ENCODE peak calls at places on chromosomes 16 and 17, in ten cellular contexts. D is stomach, X is GM23248, T is spleen, O is transverse colon, C is adipocyte, V is mucosa of descending colon, Z is gastrocnemius medialis, K is ascending aorta, M is heart left ventricle. G is an unnamed sample.

GRCh38 chr16:56776562-56776961 is 46.6 kb downstream of the NUP93 start:
- DNase-seq in Z (peak; percentile 15), O (peak; percentile 18), D (peak; percentile 66), T (no peak), V (no peak), M (peak; percentile 13), C (peak; percentile 52), K (no peak), X (peak; percentile 63), G (no peak)

GRCh38 chr17:49358638-49359247 is 3.3 kb downstream of the ZNF652 start:
- DNase-seq in T (no peak), M (no peak), V (no peak), K (no peak), X (peak; percentile 30), D (no peak), C (no peak), O (no peak), Z (no peak), G (no peak)

GRCh38 chr17:2416010-2416734 is 15.3 kb upstream of the MNT start:
- DNase-seq in C (peak; percentile 97), O (peak; percentile 94), T (peak; percentile 94), V (peak; percentile 94), X (peak; percentile 93), M (peak; percentile 85), K (peak; percentile 68), Z (peak; percentile 87), D (peak; percentile 95), G (peak; percentile 94)

GRCh38 chr17:2595200-2595599 is 1.7 kb downstream of the PAFAH1B1 start:
- DNase-seq in Z (no peak), M (no peak), V (no peak), T (no peak), O (no peak), K (no peak), D (no peak), X (peak; percentile 46), C (peak; percentile 34), G (no peak)

GRCh38 chr17:146983-147761 is 9.8 kb downstream of the SCGB1C2 start:
- DNase-seq in K (no peak), C (no peak), O (no peak), V (peak; percentile 16), M (peak; percentile 4), T (peak; percentile 62), X (no peak), D (peak; percentile 22), Z (no peak), G (peak; percentile 11)

GRCh38 chr17:40646791-40647548 is 648 bp downstream of the SMARCE1 start:
- DNase-seq in K (no peak), X (peak; percentile 71), C (peak; percentile 61), M (no peak), V (no peak), T (no peak), O (no peak), D (no peak), Z (peak; percentile 16), G (no peak)

GRCh38 chr17:28843810-28844137 is 1.2 kb upstream of the FAM222B start:
- DNase-seq in O (no peak), Z (no peak), K (no peak), C (no peak), V (no peak), M (no peak), T (no peak), X (no peak), D (no peak), G (no peak)

GRCh38 chr17:40074871-40075215 is 12.1 kb downstream of the THRA start:
- DNase-seq in C (no peak), O (no peak), V (no peak), M (no peak), D (no peak), Z (no peak), X (peak; percentile 43), K (no peak), T (no peak), G (no peak)

GRCh38 chr17:19317359-19318095 is 45.0 kb downstream of the B9D1 start:
- DNase-seq in O (peak; percentile 86), K (no peak), C (peak; percentile 60), V (peak; percentile 83), Z (peak; percentile 85), X (peak; percentile 37), T (peak; percentile 89), M (peak; percentile 87), D (peak; percentile 36), G (peak; percentile 82)

GRCh38 chr17:39236981-39237441 is 11.3 kb upstream of the STAC2 start:
- DNase-seq in Z (no peak), M (no peak), O (no peak), C (no peak), T (peak; percentile 47), V (no peak), D (no peak), X (no peak), K (no peak), G (no peak)

GRCh38 chr16:76653390-76654026 is 376.3 kb downstream of the CNTNAP4 start:
- DNase-seq in V (no peak), M (no peak), C (peak; percentile 73), O (no peak), D (no peak), T (no peak), X (peak; percentile 48), K (no peak), Z (no peak), G (no peak)

GRCh38 chr16:28110074-28110473 is 46.6 kb upstream of the GSG1L start:
- DNase-seq in V (no peak), D (peak; percentile 5), Z (no peak), X (no peak), M (no peak), O (no peak), T (peak; percentile 48), C (no peak), K (no peak), G (no peak)

GRCh38 chr16:49078104-49078503 is 203.5 kb downstream of the CBLN1 start:
- DNase-seq in O (no peak), X (no peak), V (no peak), M (no peak), C (no peak), T (no peak), K (no peak), D (no peak), Z (no peak), G (no peak)

GRCh38 chr16:49084628-49085390 is 196.8 kb downstream of the CBLN1 start:
- DNase-seq in D (no peak), C (no peak), M (no peak), T (no peak), V (no peak), O (no peak), X (no peak), K (no peak), Z (no peak), G (no peak)

GRCh38 chr16:49085689-49086088 is 195.9 kb downstream of the CBLN1 start:
- DNase-seq in T (no peak), O (no peak), D (no peak), C (peak; percentile 1), K (no peak), X (no peak), V (no peak), M (no peak), Z (no peak), G (no peak)

GRCh38 chr16:49078571-49078970 is 203.1 kb downstream of the CBLN1 start:
- DNase-seq in Z (no peak), D (no peak), V (no peak), T (no peak), M (no peak), C (no peak), K (no peak), O (no peak), X (no peak), G (no peak)

GRCh38 chr16:49081556-49081955 is 200.1 kb downstream of the CBLN1 start:
- DNase-seq in M (no peak), O (no peak), Z (no peak), T (no peak), D (no peak), X (no peak), K (no peak), V (no peak), C (no peak), G (no peak)
- H3K9me3 ChIP-seq in M (no peaks in the 10 kb centered on the region), O (no peaks in the 10 kb centered on the region), Z (no peaks in the 10 kb centered on the region), T (peaks cover 31% of the 10 kb centered on the region), D (peaks cover 49% of the 10 kb centered on the region), X (no peaks in the 10 kb centered on the region), K (peaks cover 5% of the 10 kb centered on the region), V (no peaks in the 10 kb centered on the region), C (peaks cover 47% of the 10 kb centered on the region), G (no peaks in the 10 kb centered on the region)

GRCh38 chr17:26818736-26819135 is 475.2 kb upstream of the WSB1 start:
- DNase-seq in Z (no peak), X (no peak), M (no peak), C (peak; percentile 0), O (no peak), V (no peak), K (no peak), T (no peak), D (no peak), G (no peak)
- H3K9me3 ChIP-seq in Z (no peaks in the 10 kb centered on the region), X (no peaks in the 10 kb centered on the region), M (no peaks in the 10 kb centered on the region), C (peaks cover 34% of the 10 kb centered on the region), O (peaks cover 16% of the 10 kb centered on the region), V (peaks cover 97% of the 10 kb centered on the region), K (peaks cover 33% of the 10 kb centered on the region), T (peaks cover 98% of the 10 kb centered on the region), D (peaks cover 97% of the 10 kb centered on the region), G (peaks cover 4% of the 10 kb centered on the region)

DNA sequence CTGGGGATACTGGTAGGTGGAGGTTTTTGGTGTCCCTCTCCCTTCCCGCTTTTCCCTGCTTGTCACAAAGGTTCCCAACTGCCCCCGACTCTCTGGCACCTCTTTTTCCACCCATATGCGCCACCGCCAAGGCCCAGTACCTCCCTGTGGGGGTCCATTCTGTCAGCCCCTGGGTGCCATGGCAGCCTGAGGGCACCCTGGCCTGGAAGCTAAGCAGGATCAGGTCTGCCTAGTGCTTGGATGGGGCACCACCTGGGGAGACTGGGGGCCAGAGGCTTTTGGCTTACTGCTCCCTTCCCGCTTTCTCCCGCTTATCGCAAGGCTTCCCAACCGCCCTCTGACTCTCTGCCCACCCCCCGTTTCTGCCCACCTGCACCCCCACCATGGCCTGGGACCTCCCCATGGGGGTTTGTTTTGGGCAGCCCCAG is 2286.4 kb downstream of the TP53TG3F start:
- DNase-seq in C (no peak), V (peak; percentile 12), D (no peak), K (no peak), Z (no peak), M (no peak), T (no peak), O (no peak), X (no peak), G (no peak)
- H3K9me3 ChIP-seq in C (no peaks in the 10 kb centered on the region), V (peaks cover 72% of the 10 kb centered on the region), D (peaks cover 94% of the 10 kb centered on the region), K (no peaks in the 10 kb centered on the region), Z (no peaks in the 10 kb centered on the region), M (no peaks in the 10 kb centered on the region), T (peaks cover 100% of the 10 kb centered on the region), O (peaks cover 3% of the 10 kb centered on the region), X (no peaks in the 10 kb centered on the region), G (no peaks in the 10 kb centered on the region)

GRCh38 chr16:71443714-71444113 is 1.9 kb upstream of the TLE7 start:
- DNase-seq in K (no peak), V (no peak), O (no peak), M (no peak), T (no peak), C (no peak), X (no peak), D (no peak), Z (no peak), G (no peak)

GRCh38 chr16:71448274-71448866 is 6.5 kb upstream of the TLE7 start:
- DNase-seq in M (no peak), C (no peak), V (no peak), K (no peak), Z (no peak), T (no peak), O (no peak), D (no peak), X (no peak), G (no peak)

GRCh38 chr16:71453051-71453450 is 9.0 kb downstream of the ZNF23 start:
- DNase-seq in T (no peak), C (no peak), Z (no peak), M (no peak), K (no peak), O (no peak), D (no peak), V (no peak), X (no peak), G (no peak)

GRCh38 chr16:71449020-71449419 is 7.2 kb upstream of the TLE7 start:
- DNase-seq in C (peak; percentile 5), D (no peak), T (no peak), V (no peak), O (no peak), K (no peak), Z (no peak), X (no peak), M (no peak), G (no peak)
- H3K9me3 ChIP-seq in C (peaks cover 96% of the 10 kb centered on the region), D (peaks cover 99% of the 10 kb centered on the region), T (peaks cover 100% of the 10 kb centered on the region), V (peaks cover 97% of the 10 kb centered on the region), O (peaks cover 73% of the 10 kb centered on the region), K (peaks cover 99% of the 10 kb centered on the region), Z (peaks cover 15% of the 10 kb centered on the region), X (peaks cover 23% of the 10 kb centered on the region), M (peaks cover 19% of the 10 kb centered on the region), G (peaks cover 22% of the 10 kb centered on the region)